ENCODE peak calls at places on chromosomes 12 and 14, in six cellular contexts. One of them, this sample, is unnamed.

GRCh38 chr14:74702293-74702692 is 10.6 kb downstream of the AREL1 start:
- DNase-seq in A673: no peak
- DNase-seq in body of pancreas: no peak
- DNase-seq in brain microvascular endothelial cell: no peak
- DNase-seq in lower lobe of right lung: no peak
- DNase-seq in astrocyte of the spinal cord: no peak
- DNase-seq in this sample: no peak

GRCh38 chr12:89245090-89245489 is 107.2 kb downstream of the DUSP6 start:
- DNase-seq in A673: peak
- DNase-seq in body of pancreas: no peak
- DNase-seq in brain microvascular endothelial cell: no peak
- DNase-seq in lower lobe of right lung: no peak
- DNase-seq in astrocyte of the spinal cord: no peak
- DNase-seq in this sample: no peak

GRCh38 chr14:92726135-92726932 is 22.1 kb downstream of the LGMN start:
- DNase-seq in A673: peak
- DNase-seq in body of pancreas: peak
- DNase-seq in brain microvascular endothelial cell: peak
- DNase-seq in lower lobe of right lung: peak
- DNase-seq in astrocyte of the spinal cord: peak
- DNase-seq in this sample: no peak

GRCh38 chr12:33476058-33476457 is 36.4 kb upstream of the SYT10 start:
- DNase-seq in A673: no peak
- DNase-seq in body of pancreas: no peak
- DNase-seq in brain microvascular endothelial cell: no peak
- DNase-seq in lower lobe of right lung: no peak
- DNase-seq in astrocyte of the spinal cord: no peak
- DNase-seq in this sample: no peak

GRCh38 chr14:92600318-92601053 is 86.9 kb downstream of the RIN3 start:
- DNase-seq in A673: no peak
- DNase-seq in body of pancreas: no peak
- DNase-seq in brain microvascular endothelial cell: peak
- DNase-seq in lower lobe of right lung: no peak
- DNase-seq in astrocyte of the spinal cord: peak
- DNase-seq in this sample: no peak

GRCh38 chr12:84508325-84508861 is 404.2 kb downstream of the SLC6A15 start:
- DNase-seq in A673: peak
- DNase-seq in body of pancreas: no peak
- DNase-seq in brain microvascular endothelial cell: peak
- DNase-seq in lower lobe of right lung: no peak
- DNase-seq in astrocyte of the spinal cord: peak
- DNase-seq in this sample: no peak

GRCh38 chr12:15038137-15038536 is 65.3 kb downstream of the PDE6H start:
- DNase-seq in A673: no peak
- DNase-seq in body of pancreas: no peak
- DNase-seq in brain microvascular endothelial cell: no peak
- DNase-seq in lower lobe of right lung: no peak
- DNase-seq in astrocyte of the spinal cord: no peak
- DNase-seq in this sample: no peak

GRCh38 chr14:65356327-65356836 is 56.1 kb upstream of the FUT8 start:
- DNase-seq in A673: peak
- DNase-seq in body of pancreas: no peak
- DNase-seq in brain microvascular endothelial cell: peak
- DNase-seq in lower lobe of right lung: no peak
- DNase-seq in astrocyte of the spinal cord: peak
- DNase-seq in this sample: no peak

GRCh38 chr14:64213079-64213478 is 81.1 kb downstream of the ESR2 start:
- DNase-seq in A673: no peak
- DNase-seq in body of pancreas: no peak
- DNase-seq in brain microvascular endothelial cell: no peak
- DNase-seq in lower lobe of right lung: peak
- DNase-seq in astrocyte of the spinal cord: no peak
- DNase-seq in this sample: no peak

DNA sequence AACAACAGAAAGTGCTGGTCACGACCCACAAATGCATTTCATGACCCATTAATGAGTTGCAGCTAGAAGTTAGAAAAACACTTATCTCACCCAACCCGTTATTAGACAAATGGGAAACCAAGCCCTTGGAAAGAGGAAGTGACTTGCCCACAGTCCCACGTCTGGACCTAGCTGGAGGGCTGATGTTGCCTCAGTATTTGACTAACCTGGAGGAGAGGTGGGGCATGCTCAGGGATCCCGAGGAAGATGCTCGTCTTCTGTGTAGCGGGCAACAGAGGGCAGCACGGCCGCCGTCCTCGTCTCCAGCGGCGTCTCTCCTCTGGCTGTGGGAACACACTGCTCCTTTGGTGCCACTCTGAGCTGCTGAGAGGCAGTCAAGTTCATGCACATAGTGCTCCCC is 12.7 kb downstream of the CCND2 start:
- DNase-seq in A673: no peak
- DNase-seq in body of pancreas: no peak
- DNase-seq in brain microvascular endothelial cell: no peak
- DNase-seq in lower lobe of right lung: no peak
- DNase-seq in astrocyte of the spinal cord: no peak
- DNase-seq in this sample: no peak
- TF ChIP-seq CTCF in A673: no peak
- TF ChIP-seq CTCF in body of pancreas: no peak
- TF ChIP-seq CTCF in brain microvascular endothelial cell: no peak
- TF ChIP-seq CTCF in lower lobe of right lung: no peak
- TF ChIP-seq CTCF in astrocyte of the spinal cord: no peak
- TF ChIP-seq CTCF in this sample: no peak

GRCh38 chr14:106318700-106319099 is 792.3 kb downstream of the TMEM121 start:
- DNase-seq in A673: peak
- DNase-seq in body of pancreas: no peak
- DNase-seq in brain microvascular endothelial cell: no peak
- DNase-seq in lower lobe of right lung: no peak
- DNase-seq in astrocyte of the spinal cord: no peak
- DNase-seq in this sample: peak
- TF ChIP-seq CTCF in A673: peak
- TF ChIP-seq CTCF in body of pancreas: no peak
- TF ChIP-seq CTCF in brain microvascular endothelial cell: no peak
- TF ChIP-seq CTCF in lower lobe of right lung: peak
- TF ChIP-seq CTCF in astrocyte of the spinal cord: no peak
- TF ChIP-seq CTCF in this sample: peak

DNA sequence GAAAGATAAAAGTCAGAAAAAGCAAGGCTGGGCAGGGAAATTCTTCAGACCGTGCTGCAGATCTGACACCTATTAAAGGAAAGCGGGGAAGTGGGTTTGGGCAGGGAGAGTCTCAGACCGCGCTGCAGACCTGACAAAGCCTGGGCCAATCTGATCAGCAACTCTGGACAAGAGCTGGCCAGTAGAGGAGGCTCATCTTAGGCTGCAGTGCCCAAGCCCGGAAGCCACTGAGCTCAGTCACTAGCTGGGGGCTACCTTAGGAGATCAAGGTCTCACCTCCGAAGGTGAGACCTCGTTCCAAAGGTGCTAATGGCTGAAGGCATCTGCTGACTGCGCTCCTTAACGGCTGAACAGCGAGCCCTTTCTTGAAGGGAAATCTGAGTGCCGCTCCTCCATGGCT is 60.2 kb downstream of the SINHCAF start:
- DNase-seq in A673: no peak
- DNase-seq in body of pancreas: no peak
- DNase-seq in brain microvascular endothelial cell: no peak
- DNase-seq in lower lobe of right lung: no peak
- DNase-seq in astrocyte of the spinal cord: no peak
- DNase-seq in this sample: no peak
- TF ChIP-seq CTCF in A673: no peak
- TF ChIP-seq CTCF in body of pancreas: no peak
- TF ChIP-seq CTCF in brain microvascular endothelial cell: no peak
- TF ChIP-seq CTCF in lower lobe of right lung: no peak
- TF ChIP-seq CTCF in astrocyte of the spinal cord: no peak
- TF ChIP-seq CTCF in this sample: no peak

DNA sequence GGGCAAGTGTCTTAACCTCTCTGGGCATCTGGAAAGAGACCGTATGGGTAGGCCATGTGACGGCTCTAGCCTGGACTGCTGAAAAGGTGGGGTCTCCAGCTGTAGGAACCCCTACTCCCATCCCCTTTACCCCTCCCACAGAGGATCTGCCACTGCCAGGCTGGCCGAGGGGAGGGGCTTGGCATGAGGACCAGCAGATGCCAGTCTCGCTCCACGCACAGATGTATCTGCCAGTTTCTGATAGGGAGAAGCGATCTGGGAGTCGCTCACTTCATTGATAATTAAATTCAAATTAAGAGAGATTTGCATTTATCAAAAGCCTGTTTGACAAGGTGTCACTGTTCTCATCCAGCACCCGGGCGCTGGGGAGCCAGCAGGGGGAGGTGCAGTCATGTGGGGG is 217.6 kb upstream of the MYL2 start:
- DNase-seq in A673: no peak
- DNase-seq in body of pancreas: no peak
- DNase-seq in brain microvascular endothelial cell: no peak
- DNase-seq in lower lobe of right lung: no peak
- DNase-seq in astrocyte of the spinal cord: no peak
- DNase-seq in this sample: no peak
- TF ChIP-seq CTCF in A673: peak
- TF ChIP-seq CTCF in body of pancreas: no peak
- TF ChIP-seq CTCF in brain microvascular endothelial cell: no peak
- TF ChIP-seq CTCF in lower lobe of right lung: no peak
- TF ChIP-seq CTCF in astrocyte of the spinal cord: no peak
- TF ChIP-seq CTCF in this sample: no peak

GRCh38 chr12:120241561-120242274 is 23.8 kb downstream of the PXN start:
- DNase-seq in A673: no peak
- DNase-seq in body of pancreas: no peak
- DNase-seq in brain microvascular endothelial cell: no peak
- DNase-seq in lower lobe of right lung: no peak
- DNase-seq in astrocyte of the spinal cord: peak
- DNase-seq in this sample: no peak
- TF ChIP-seq CTCF in A673: no peak
- TF ChIP-seq CTCF in body of pancreas: no peak
- TF ChIP-seq CTCF in brain microvascular endothelial cell: no peak
- TF ChIP-seq CTCF in lower lobe of right lung: no peak
- TF ChIP-seq CTCF in astrocyte of the spinal cord: no peak
- TF ChIP-seq CTCF in this sample: no peak

GRCh38 chr14:104685216-104685997 is 4.0 kb upstream of the INF2 start:
- DNase-seq in A673: no peak
- DNase-seq in body of pancreas: no peak
- DNase-seq in brain microvascular endothelial cell: no peak
- DNase-seq in lower lobe of right lung: no peak
- DNase-seq in astrocyte of the spinal cord: no peak
- DNase-seq in this sample: no peak
- TF ChIP-seq CTCF in A673: no peak
- TF ChIP-seq CTCF in body of pancreas: no peak
- TF ChIP-seq CTCF in brain microvascular endothelial cell: peak
- TF ChIP-seq CTCF in lower lobe of right lung: no peak
- TF ChIP-seq CTCF in astrocyte of the spinal cord: peak
- TF ChIP-seq CTCF in this sample: peak

GRCh38 chr12:120238224-120238616 is 27.3 kb downstream of the PXN start:
- DNase-seq in A673: no peak
- DNase-seq in body of pancreas: no peak
- DNase-seq in brain microvascular endothelial cell: no peak
- DNase-seq in lower lobe of right lung: no peak
- DNase-seq in astrocyte of the spinal cord: no peak
- DNase-seq in this sample: no peak

GRCh38 chr12:120235369-120236123 is 30.0 kb downstream of the PXN start:
- DNase-seq in A673: peak
- DNase-seq in body of pancreas: no peak
- DNase-seq in brain microvascular endothelial cell: no peak
- DNase-seq in lower lobe of right lung: no peak
- DNase-seq in astrocyte of the spinal cord: no peak
- DNase-seq in this sample: no peak

GRCh38 chr12:120231316-120232011 is 30.6 kb upstream of the RPLP0 start:
- DNase-seq in A673: peak
- DNase-seq in body of pancreas: peak
- DNase-seq in brain microvascular endothelial cell: peak
- DNase-seq in lower lobe of right lung: peak
- DNase-seq in astrocyte of the spinal cord: peak
- DNase-seq in this sample: no peak

GRCh38 chr12:120236124-120236398 is 29.5 kb downstream of the PXN start:
- DNase-seq in A673: no peak
- DNase-seq in body of pancreas: no peak
- DNase-seq in brain microvascular endothelial cell: no peak
- DNase-seq in lower lobe of right lung: no peak
- DNase-seq in astrocyte of the spinal cord: no peak
- DNase-seq in this sample: no peak

DNA sequence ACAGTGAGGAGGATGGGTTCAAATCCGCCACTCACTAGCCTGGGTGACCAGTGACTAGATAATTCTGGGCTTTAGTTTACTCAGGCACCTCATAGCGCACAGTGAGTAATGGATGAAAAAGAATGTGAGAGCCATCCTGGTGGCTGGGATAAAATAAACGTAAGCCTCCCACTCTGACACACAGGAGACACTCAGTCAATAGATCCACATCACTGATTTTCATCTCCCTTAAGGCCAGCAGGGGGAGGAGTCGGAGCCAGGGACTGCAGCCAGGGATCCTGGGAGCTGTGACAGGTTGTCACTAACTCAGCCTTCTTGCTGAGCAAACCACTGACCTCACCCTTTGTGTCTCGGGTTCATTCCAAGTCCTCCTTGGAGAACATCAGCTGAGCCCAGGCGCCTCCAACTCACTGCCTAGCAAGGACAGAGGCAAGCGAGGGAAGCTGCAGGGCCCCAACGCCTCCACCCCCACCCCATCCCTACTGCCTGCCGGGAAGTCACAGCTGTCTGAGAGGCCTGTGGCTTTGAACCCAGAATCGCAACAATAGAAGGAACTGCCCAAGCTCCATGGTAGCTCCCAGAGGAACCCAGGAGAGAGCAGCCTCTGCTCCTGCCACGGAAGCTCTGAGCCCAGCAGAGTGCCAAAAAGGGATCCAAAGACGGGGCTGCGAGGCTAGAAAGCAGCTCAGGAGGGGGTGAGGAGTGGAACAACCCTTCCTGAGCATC is 30.7 kb downstream of the PXN start:
- DNase-seq in A673: peak
- DNase-seq in body of pancreas: peak
- DNase-seq in brain microvascular endothelial cell: peak
- DNase-seq in lower lobe of right lung: peak
- DNase-seq in astrocyte of the spinal cord: peak
- DNase-seq in this sample: no peak
- TF ChIP-seq CTCF in A673: peak
- TF ChIP-seq CTCF in body of pancreas: peak
- TF ChIP-seq CTCF in brain microvascular endothelial cell: peak
- TF ChIP-seq CTCF in lower lobe of right lung: peak
- TF ChIP-seq CTCF in astrocyte of the spinal cord: peak
- TF ChIP-seq CTCF in this sample: peak